ENCODE peak calls at places on chromosomes 7 and 10, in nine cellular contexts. K is lung; F is stomach; Y is pancreas; U is effector memory CD4-positive, alpha-beta T cell; P is suprapubic skin; S is CD8-positive, alpha-beta T cell; V is neuronal stem cell; C is spleen. B is an unnamed sample.
A peak's percentile ranks its signal among the peaks of the same experiment; 100 is the strongest.

GRCh38 chr7:82839555-82839954 is 323.1 kb downstream of the PCLO start:
- DNase-seq in K (no peak), Y (no peak), V (no peak), S (no peak), C (no peak), F (no peak), U (no peak), P (no peak), B (no peak)

GRCh38 chr10:77970869-77971803 is 44.6 kb upstream of the DLG5 start:
- DNase-seq in S (no peak), K (peak; percentile 42), C (peak; percentile 33), Y (no peak), V (peak; percentile 14), F (peak; percentile 74), U (no peak), P (no peak), B (peak; percentile 94)

GRCh38 chr10:102678842-102679289 is 34.6 kb downstream of the TRIM8 start:
- DNase-seq in Y (peak; percentile 89), S (no peak), F (peak; percentile 78), C (peak; percentile 90), K (peak; percentile 68), P (no peak), U (no peak), V (peak; percentile 60), B (peak; percentile 67)

GRCh38 chr7:87424075-87424474 is 51.4 kb downstream of the ABCB4 start:
- DNase-seq in U (no peak), F (no peak), K (no peak), S (no peak), V (no peak), P (no peak), C (no peak), Y (no peak), B (no peak)

GRCh38 chr7:13105209-13105608 is 417.8 kb downstream of the ARL4A start:
- DNase-seq in Y (no peak), P (no peak), U (no peak), C (no peak), V (no peak), F (no peak), K (no peak), S (no peak), B (no peak)

GRCh38 chr7:106659963-106660861 is 746 bp downstream of the CCDC71L start:
- DNase-seq in C (peak; percentile 97), S (peak; percentile 72), Y (peak; percentile 91), V (peak; percentile 77), F (peak; percentile 79), P (peak; percentile 87), K (peak; percentile 80), U (peak; percentile 45), B (peak; percentile 84)

GRCh38 chr7:55365680-55366460 is 733 bp downstream of the LANCL2 start:
- DNase-seq in U (peak; percentile 91), F (peak; percentile 96), Y (peak; percentile 98), S (peak; percentile 95), K (peak; percentile 94), P (peak; percentile 96), V (peak; percentile 97), C (peak; percentile 99), B (peak; percentile 98)

GRCh38 chr7:12540850-12541249 is 29.7 kb upstream of the SCIN start:
- DNase-seq in C (no peak), K (no peak), Y (no peak), U (no peak), F (no peak), V (no peak), S (no peak), P (no peak), B (peak; percentile 44)

GRCh38 chr7:29924006-29924405 is 65.6 kb downstream of the SCRN1 start:
- DNase-seq in C (no peak), U (no peak), F (no peak), S (no peak), K (no peak), V (no peak), Y (no peak), P (no peak), B (no peak)

GRCh38 chr10:5628798-5629788 is 37.3 kb downstream of the ASB13 start:
- DNase-seq in S (no peak), K (no peak), F (no peak), U (no peak), P (no peak), Y (no peak), V (no peak), C (no peak), B (peak; percentile 61)

GRCh38 chr7:3043544-3044395 is at the start of gene CARD11:
- DNase-seq in C (peak; percentile 89), V (no peak), Y (no peak), S (peak; percentile 78), F (no peak), K (no peak), P (peak; percentile 63), U (peak; percentile 26), B (no peak)

GRCh38 chr10:1674501-1674900 is 62.8 kb downstream of the ADARB2 start:
- DNase-seq in C (no peak), P (no peak), Y (no peak), V (no peak), U (no peak), F (no peak), K (no peak), S (no peak), B (no peak)

DNA sequence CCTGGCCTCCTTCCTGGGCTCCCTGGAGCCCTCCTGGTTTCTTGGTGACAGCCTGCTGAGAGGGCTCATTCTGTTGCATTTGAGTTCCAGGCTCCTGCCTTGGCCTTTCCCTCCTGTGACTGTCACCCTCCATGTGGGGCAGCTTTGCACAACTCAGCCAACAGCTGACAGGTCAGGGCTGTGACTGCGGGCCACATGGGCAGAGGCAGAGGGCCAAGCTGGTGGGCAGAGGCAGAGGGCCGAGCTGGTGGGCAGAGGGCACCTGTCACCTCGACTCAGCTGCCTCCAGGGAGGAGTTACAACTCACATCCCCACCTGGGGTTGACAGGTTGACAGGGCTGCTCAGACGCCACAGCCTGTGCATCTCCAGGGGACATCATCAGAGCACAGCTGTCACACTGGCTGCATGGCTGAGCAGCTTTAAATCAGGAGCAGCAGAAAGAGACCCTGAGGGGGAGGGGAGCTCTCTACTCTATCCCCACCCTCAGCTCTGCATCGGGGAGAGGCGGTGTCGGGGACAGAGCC is 20.8 kb upstream of the ANTXRL start:
- DNase-seq in U (no peak), Y (no peak), S (no peak), K (no peak), P (peak; percentile 58), F (peak; percentile 19), C (peak; percentile 76), V (no peak), B (no peak)
- H3K4me3 ChIP-seq in U (no peak overlapping the region), Y (no peak overlapping the region), S (no peak overlapping the region), K (no peak overlapping the region), P (no peak overlapping the region), F (no peak overlapping the region), C (no peak overlapping the region), V (no peak overlapping the region), B (no peak overlapping the region)

DNA sequence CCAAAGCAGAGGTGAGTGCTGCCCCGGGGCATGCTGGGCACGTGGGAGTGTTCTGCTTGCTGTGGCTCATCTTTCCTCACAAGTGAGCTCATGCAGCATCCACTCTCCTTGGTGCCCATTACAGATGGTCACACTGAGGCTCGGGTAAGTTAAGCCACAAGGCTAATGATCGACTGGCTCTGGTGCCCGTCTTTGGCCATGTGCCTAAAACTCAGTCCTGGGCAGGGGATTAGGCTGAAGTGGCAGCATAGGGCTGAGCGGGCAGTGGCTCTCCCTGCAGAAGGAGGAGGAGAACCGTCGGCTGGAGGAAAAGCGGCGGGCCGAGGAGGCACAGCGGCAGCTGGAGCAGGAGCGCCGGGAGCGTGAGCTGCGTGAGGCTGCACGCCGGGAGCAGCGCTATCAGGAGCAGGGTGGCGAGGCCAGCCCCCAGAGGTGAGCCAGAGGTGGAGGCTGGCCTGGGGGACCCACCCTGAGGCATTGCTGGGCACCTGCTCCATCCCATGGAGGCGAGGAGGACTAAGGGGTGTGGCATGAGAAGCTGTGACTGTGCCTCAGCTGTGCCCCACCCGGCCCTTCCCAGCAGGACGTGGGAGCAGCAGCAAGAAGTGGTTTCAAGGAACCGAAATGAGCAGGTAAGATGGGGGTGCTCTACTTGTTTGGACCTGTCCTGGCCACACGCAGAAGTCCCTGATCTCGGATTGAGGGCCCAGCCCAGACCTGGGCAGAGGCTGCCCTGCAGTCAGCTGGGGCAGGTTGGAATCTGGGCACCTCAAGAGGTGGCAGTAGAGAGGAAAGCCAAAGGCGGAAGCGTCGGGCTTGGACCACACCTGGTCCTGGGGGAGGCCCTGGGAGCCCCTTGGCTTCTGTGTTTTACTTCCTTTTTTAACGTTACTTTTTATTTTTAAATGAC is 7.3 kb downstream of the PGAM2 start:
- DNase-seq in V (no peak), C (peak; percentile 89), K (no peak), Y (peak; percentile 56), P (peak; percentile 65), S (no peak), U (no peak), F (no peak), B (no peak)
- H3K36me3 ChIP-seq in V (peaks cover 95% of the 10 kb centered on the region), C (peaks cover 99% of the 10 kb centered on the region), K (peaks cover 60% of the 10 kb centered on the region), Y (peaks cover 9% of the 10 kb centered on the region), P (peaks cover 90% of the 10 kb centered on the region), S (peaks cover 63% of the 10 kb centered on the region), U (peaks cover 86% of the 10 kb centered on the region), F (peaks cover 94% of the 10 kb centered on the region), B (peaks cover 87% of the 10 kb centered on the region)

GRCh38 chr7:26102176-26102575 is 49.8 kb upstream of the NFE2L3 start:
- DNase-seq in U (no peak), Y (no peak), V (no peak), P (no peak), C (no peak), F (no peak), S (no peak), K (no peak), B (no peak)
- H3K4me1 ChIP-seq in U (peaks cover 7% of the 10 kb centered on the region), Y (no peaks in the 10 kb centered on the region), V (peaks cover 14% of the 10 kb centered on the region), P (no peaks in the 10 kb centered on the region), C (peaks cover 30% of the 10 kb centered on the region), F (no peaks in the 10 kb centered on the region), S (peaks cover 37% of the 10 kb centered on the region), K (no peaks in the 10 kb centered on the region), B (no peaks in the 10 kb centered on the region)

GRCh38 chr7:84195295-84196006 is 862 bp upstream of the SEMA3A start:
- DNase-seq in F (no peak), U (no peak), V (no peak), C (no peak), K (no peak), Y (no peak), S (no peak), P (no peak), B (no peak)

GRCh38 chr7:84196007-84196551 is 1.5 kb upstream of the SEMA3A start:
- DNase-seq in S (no peak), Y (no peak), P (no peak), C (no peak), F (no peak), V (no peak), K (no peak), U (no peak), B (peak; percentile 44)

GRCh38 chr7:84191842-84192241 is 2.7 kb downstream of the SEMA3A start:
- DNase-seq in K (no peak), Y (no peak), F (no peak), V (no peak), U (no peak), S (no peak), C (no peak), P (no peak), B (no peak)

GRCh38 chr7:84194484-84195260 is at the start of gene SEMA3A:
- DNase-seq in U (no peak), F (no peak), K (no peak), S (peak; percentile 25), C (no peak), P (no peak), Y (no peak), V (peak; percentile 80), B (peak; percentile 70)

DNA sequence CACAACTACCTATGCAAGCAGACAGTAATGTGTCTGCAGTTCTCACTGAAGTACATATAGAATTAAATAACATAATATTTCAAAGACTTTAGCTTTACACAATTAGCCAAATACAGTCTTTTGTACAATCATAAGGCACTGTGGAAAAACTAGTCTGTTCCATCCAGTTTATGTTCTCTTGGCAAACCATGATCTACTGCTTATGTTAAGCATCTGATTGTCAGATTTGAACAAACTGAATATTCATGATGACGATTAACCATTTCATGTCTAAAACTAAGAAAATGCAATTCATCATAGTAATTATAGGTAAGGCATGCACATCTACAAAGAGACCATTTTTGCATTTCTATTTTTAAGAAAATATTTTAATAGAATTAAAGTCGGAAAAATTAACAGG is 802 bp downstream of the SEMA3A start:
- DNase-seq in C (no peak), P (no peak), Y (no peak), S (no peak), V (no peak), K (no peak), U (no peak), F (no peak), B (no peak)
- H3K4me3 ChIP-seq in C (peak overlapping the region; percentile 39), P (no peak overlapping the region), Y (no peak overlapping the region), S (no peak overlapping the region), V (peak overlapping the region; percentile 74), K (no peak overlapping the region), U (no peak overlapping the region), F (peak overlapping the region; percentile 47), B (peak overlapping the region; percentile 89)

B was measured in adipocyte.